ENCODE peak calls at places on chromosomes 13 and 19, in six cellular contexts. Y is stomach, B is HepG2, K is spleen, O is right lobe of liver, E is heart left ventricle. T is an unnamed sample. For H3K36me3, the result is how much of the 10 kb centered on the place peaks cover.

GRCh38 chr13:20391597-20392452 is 133.8 kb downstream of the CRYL1 start:
- DNase-seq in K (no peak), B (no peak), Y (no peak), E (no peak), O (no peak), T (peak)

GRCh38 chr13:30504081-30504480 is 38.3 kb upstream of the HMGB1 start:
- DNase-seq in E (no peak), B (no peak), O (no peak), Y (no peak), K (no peak), T (peak)

GRCh38 chr19:55254625-55254977 is 4.2 kb downstream of the PPP6R1 start:
- DNase-seq in B (no peak), K (no peak), O (no peak), E (no peak), Y (no peak), T (no peak)

GRCh38 chr19:8004723-8005513 is 523 bp downstream of the ELAVL1 start:
- DNase-seq in O (no peak), Y (no peak), K (no peak), B (no peak), E (no peak), T (no peak)

GRCh38 chr19:49613374-49613773 is 22.4 kb downstream of the PRR12 start:
- DNase-seq in E (no peak), B (no peak), Y (no peak), K (no peak), O (no peak), T (peak)

GRCh38 chr13:100753391-100753790 is 78.8 kb upstream of the TMTC4 start:
- DNase-seq in K (no peak), Y (no peak), B (no peak), E (no peak), O (no peak), T (no peak)

GRCh38 chr13:29106651-29107050 is 286.5 kb downstream of the MTUS2 start:
- DNase-seq in K (no peak), Y (no peak), O (no peak), E (no peak), B (no peak), T (no peak)

GRCh38 chr13:75263741-75264407 is 218.1 kb downstream of the TBC1D4 start:
- DNase-seq in B (no peak), E (no peak), O (no peak), Y (no peak), K (no peak), T (no peak)

GRCh38 chr13:104315606-104316005 is 1249.4 kb upstream of the SLC10A2 start:
- DNase-seq in B (peak), E (no peak), K (no peak), Y (no peak), O (no peak), T (no peak)

GRCh38 chr13:61188057-61188456 is 227.6 kb downstream of the PCDH20 start:
- DNase-seq in O (no peak), B (no peak), K (no peak), E (no peak), Y (no peak), T (no peak)

GRCh38 chr13:75414036-75414827 is 67.7 kb downstream of the TBC1D4 start:
- DNase-seq in E (no peak), B (no peak), K (no peak), O (no peak), Y (no peak), T (no peak)

GRCh38 chr13:26707122-26708006 is 53.2 kb downstream of the GPR12 start:
- DNase-seq in Y (no peak), O (no peak), B (peak), E (peak), K (no peak), T (peak)

GRCh38 chr19:34654796-34655195 is 22.2 kb downstream of the SCGB2B2 start:
- DNase-seq in E (no peak), B (no peak), O (no peak), K (no peak), Y (no peak), T (no peak)

GRCh38 chr13:93865235-93865634 is 614.2 kb downstream of the DCT start:
- DNase-seq in B (no peak), O (no peak), E (no peak), Y (no peak), K (no peak), T (no peak)

GRCh38 chr19:19110410-19111137 is 27.7 kb downstream of the TMEM161A start:
- DNase-seq in B (no peak), Y (no peak), E (no peak), O (no peak), K (no peak), T (no peak)

GRCh38 chr13:51645154-51645650 is 60.9 kb downstream of the WDFY2 start:
- DNase-seq in K (no peak), B (no peak), E (no peak), Y (no peak), O (no peak), T (no peak)

GRCh38 chr13:106804996-106805395 is 237.1 kb upstream of the ARGLU1 start:
- DNase-seq in E (no peak), B (no peak), Y (no peak), K (no peak), O (no peak), T (no peak)

GRCh38 chr13:111256458-111256857 is 64.0 kb upstream of the TEX29 start:
- DNase-seq in Y (no peak), E (no peak), O (no peak), B (no peak), K (no peak), T (no peak)

GRCh38 chr13:37640499-37640898 is 41.9 kb upstream of the POSTN start:
- DNase-seq in O (no peak), E (no peak), Y (no peak), B (no peak), K (no peak), T (peak)

GRCh38 chr19:18345296-18345695 is 4.9 kb downstream of the PGPEP1 start:
- DNase-seq in Y (no peak), E (no peak), O (no peak), K (no peak), B (no peak), T (no peak)

GRCh38 chr19:18208098-18208951 is 4.5 kb upstream of the RAB3A start:
- DNase-seq in K (peak), Y (no peak), B (no peak), O (no peak), E (peak), T (peak)

GRCh38 chr19:38792250-38793111 is 3.5 kb downstream of the LGALS7B start:
- DNase-seq in B (no peak), Y (peak), O (no peak), K (peak), E (peak), T (no peak)

GRCh38 chr13:80649274-80649673 is 308.3 kb upstream of the SPRY2 start:
- DNase-seq in B (no peak), Y (no peak), O (no peak), K (no peak), E (no peak), T (no peak)

GRCh38 chr19:9995079-9995478 is 15.2 kb downstream of the COL5A3 start:
- DNase-seq in Y (no peak), K (no peak), O (no peak), E (no peak), B (no peak), T (no peak)

GRCh38 chr13:110506859-110507566 is 54.5 kb downstream of the RAB20 start:
- DNase-seq in B (no peak), E (peak), K (no peak), Y (peak), O (peak), T (peak)

GRCh38 chr13:64377606-64378005 is 2852.5 kb downstream of the PCDH9 start:
- DNase-seq in O (no peak), E (no peak), K (no peak), Y (no peak), B (no peak), T (no peak)

GRCh38 chr13:38674208-38674607 is 12.7 kb upstream of the FREM2 start:
- DNase-seq in E (no peak), K (no peak), O (no peak), B (no peak), Y (no peak), T (no peak)

GRCh38 chr19:12838893-12839656 is 760 bp downstream of the MAST1 start:
- DNase-seq in Y (no peak), O (no peak), E (no peak), K (no peak), B (no peak), T (no peak)

GRCh38 chr19:42115219-42115618 is 17.0 kb downstream of the POU2F2 start:
- DNase-seq in E (no peak), B (no peak), Y (no peak), K (no peak), O (no peak), T (no peak)
- H3K27ac ChIP-seq in E (no peak), B (no peak), Y (peak), K (peak), O (no peak), T (no peak)

GRCh38 chr19:43504426-43505185 is at the start of gene PHLDB3:
- DNase-seq in O (peak), Y (peak), E (peak), B (peak), K (peak), T (peak)
- TF ChIP-seq POLR2A in O (no peak), Y (no peak), E (no peak), B (peak), K (no peak), T (no peak)

DNA sequence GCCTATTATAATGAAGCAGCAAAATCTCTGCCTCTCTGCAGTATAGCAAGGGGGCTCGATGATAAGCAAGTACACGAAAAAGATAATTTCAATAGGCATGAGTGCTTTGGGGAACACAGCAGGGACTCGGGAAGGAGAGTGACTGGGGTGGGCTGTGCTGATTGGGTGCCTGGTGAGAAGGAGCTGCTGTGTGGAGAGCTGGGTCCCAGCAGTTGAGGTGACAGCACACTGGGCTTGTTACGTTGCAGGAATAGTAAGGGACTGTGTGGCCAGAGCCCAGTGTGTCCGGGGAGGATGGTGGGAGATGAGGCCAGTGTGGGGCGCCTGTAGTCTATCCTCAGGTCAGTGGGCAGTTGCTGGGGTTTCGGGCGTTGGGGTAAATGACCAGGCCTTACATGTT is 17.4 kb downstream of the WDR62 start:
- DNase-seq in O (no peak), E (no peak), Y (no peak), B (no peak), K (no peak), T (no peak)
- H3K36me3 ChIP-seq in O (under half), E (under half), Y (under half), B (under half), K (under half), T (under half)

GRCh38 chr19:11338164-11338563 is 1.3 kb downstream of the RAB3D start:
- DNase-seq in O (no peak), B (no peak), K (no peak), Y (no peak), E (no peak), T (no peak)

GRCh38 chr19:11337080-11337479 is 2.4 kb downstream of the RAB3D start:
- DNase-seq in Y (no peak), B (no peak), O (no peak), E (no peak), K (no peak), T (no peak)

GRCh38 chr19:11339254-11340098 is at the start of gene RAB3D:
- DNase-seq in E (peak), K (peak), B (peak), O (peak), Y (peak), T (peak)

GRCh38 chr19:11335449-11336146 is 3.9 kb downstream of the RAB3D start:
- DNase-seq in K (no peak), E (no peak), O (no peak), Y (no peak), B (no peak), T (no peak)

GRCh38 chr19:11338569-11339253 is 746 bp downstream of the RAB3D start:
- DNase-seq in Y (no peak), B (no peak), E (peak), O (no peak), K (no peak), T (no peak)
- H3K27ac ChIP-seq in Y (peak), B (no peak), E (peak), O (peak), K (peak), T (peak)

GRCh38 chr19:56670961-56671612 is 470 bp downstream of the ZNF835 start:
- DNase-seq in B (no peak), E (peak), K (no peak), O (no peak), Y (no peak), T (no peak)

GRCh38 chr19:56671613-56671994 is at the start of gene ZNF835:
- DNase-seq in Y (peak), K (peak), B (no peak), E (peak), O (peak), T (peak)

GRCh38 chr19:56667311-56667870 is 4.2 kb downstream of the ZNF835 start:
- DNase-seq in O (no peak), B (no peak), Y (no peak), E (no peak), K (no peak), T (no peak)

GRCh38 chr19:56670401-56670960 is 1.1 kb downstream of the ZNF835 start:
- DNase-seq in B (no peak), O (no peak), K (no peak), E (no peak), Y (no peak), T (no peak)

GRCh38 chr19:56668676-56669075 is 2.9 kb downstream of the ZNF835 start:
- DNase-seq in O (no peak), B (no peak), K (no peak), Y (no peak), E (no peak), T (no peak)
- TF ChIP-seq POLR2A in O (no peak), B (no peak), K (no peak), Y (no peak), E (no peak), T (no peak)

GRCh38 chr19:3442487-3443071 is 37.7 kb downstream of the SMIM24 start:
- DNase-seq in B (no peak), E (no peak), K (no peak), Y (no peak), O (no peak), T (no peak)

GRCh38 chr19:3444695-3445234 is 35.6 kb downstream of the SMIM24 start:
- DNase-seq in O (no peak), Y (no peak), B (no peak), E (no peak), K (no peak), T (no peak)

GRCh38 chr19:3441089-3441985 is 39.0 kb downstream of the SMIM24 start:
- DNase-seq in O (no peak), E (no peak), K (no peak), Y (no peak), B (no peak), T (no peak)

GRCh38 chr19:3441986-3442329 is 38.4 kb downstream of the SMIM24 start:
- DNase-seq in K (no peak), E (no peak), Y (no peak), O (no peak), B (no peak), T (no peak)

GRCh38 chr19:3443840-3444694 is 36.3 kb downstream of the SMIM24 start:
- DNase-seq in B (peak), K (peak), E (peak), Y (no peak), O (no peak), T (peak)
- H3K36me3 ChIP-seq in B (under half), K (under half), E (under half), Y (half or more), O (half or more), T (half or more)

GRCh38 chr19:15247107-15248014 is 15.1 kb upstream of the EPHX3 start:
- DNase-seq in O (no peak), K (no peak), E (peak), Y (no peak), B (peak), T (no peak)

GRCh38 chr19:15248106-15248505 is 15.9 kb upstream of the EPHX3 start:
- DNase-seq in Y (no peak), K (no peak), O (no peak), B (no peak), E (peak), T (no peak)

GRCh38 chr19:15249560-15249874 is 17.3 kb upstream of the EPHX3 start:
- DNase-seq in E (no peak), Y (no peak), O (no peak), K (no peak), B (no peak), T (no peak)

GRCh38 chr19:15249912-15250634 is 17.8 kb upstream of the EPHX3 start:
- DNase-seq in Y (no peak), K (no peak), E (peak), O (no peak), B (no peak), T (peak)

GRCh38 chr19:15248648-15249559 is 16.7 kb upstream of the EPHX3 start:
- DNase-seq in E (peak), B (no peak), O (peak), Y (peak), K (no peak), T (peak)
- H3K27ac ChIP-seq in E (peak), B (peak), O (peak), Y (peak), K (peak), T (peak)